ENCODE peak calls at places on chromosomes 3 and 15, in seven cellular contexts. One of them, this sample, is unnamed.

GRCh38 chr15:100215031-100215842 is 126.5 kb downstream of the ADAMTS17 start:
- DNase-seq in IMR-90: no peak
- DNase-seq in mesendoderm: no peak
- DNase-seq in neuronal stem cell: no peak
- DNase-seq in H1: no peak
- DNase-seq in H9: no peak
- DNase-seq in mesenchymal stem cell: no peak
- DNase-seq in this sample: no peak

GRCh38 chr15:29086001-29086400 is 183.6 kb downstream of the NSMCE3 start:
- DNase-seq in IMR-90: no peak
- DNase-seq in mesendoderm: no peak
- DNase-seq in neuronal stem cell: no peak
- DNase-seq in H1: no peak
- DNase-seq in H9: no peak
- DNase-seq in mesenchymal stem cell: no peak
- DNase-seq in this sample: no peak

GRCh38 chr3:64340636-64341240 is 115.5 kb upstream of the PRICKLE2 start:
- DNase-seq in IMR-90: peak; percentile 93
- DNase-seq in mesendoderm: peak; percentile 88
- DNase-seq in neuronal stem cell: no peak
- DNase-seq in H1: no peak
- DNase-seq in H9: no peak
- DNase-seq in mesenchymal stem cell: peak; percentile 95
- DNase-seq in this sample: peak; percentile 12

GRCh38 chr3:177451940-177452484 is 254.7 kb upstream of the TBL1XR1 start:
- DNase-seq in IMR-90: peak; percentile 72
- DNase-seq in mesendoderm: no peak
- DNase-seq in neuronal stem cell: no peak
- DNase-seq in H1: no peak
- DNase-seq in H9: no peak
- DNase-seq in mesenchymal stem cell: peak; percentile 88
- DNase-seq in this sample: peak; percentile 35

GRCh38 chr15:80286055-80286454 is 34.0 kb upstream of the CTXND1 start:
- DNase-seq in IMR-90: no peak
- DNase-seq in mesendoderm: no peak
- DNase-seq in neuronal stem cell: no peak
- DNase-seq in H1: no peak
- DNase-seq in H9: no peak
- DNase-seq in mesenchymal stem cell: no peak
- DNase-seq in this sample: no peak

GRCh38 chr3:78086150-78086549 is 1046.3 kb downstream of the ROBO2 start:
- DNase-seq in IMR-90: peak; percentile 31
- DNase-seq in mesendoderm: no peak
- DNase-seq in neuronal stem cell: no peak
- DNase-seq in H1: no peak
- DNase-seq in H9: no peak
- DNase-seq in mesenchymal stem cell: no peak
- DNase-seq in this sample: peak; percentile 2

GRCh38 chr3:32913790-32914446 is 37.5 kb upstream of the CCR4 start:
- DNase-seq in IMR-90: no peak
- DNase-seq in mesendoderm: no peak
- DNase-seq in neuronal stem cell: no peak
- DNase-seq in H1: no peak
- DNase-seq in H9: no peak
- DNase-seq in mesenchymal stem cell: no peak
- DNase-seq in this sample: peak; percentile 50

GRCh38 chr15:60392986-60393811 is 4.6 kb downstream of the ANXA2 start:
- DNase-seq in IMR-90: peak; percentile 98
- DNase-seq in mesendoderm: peak; percentile 75
- DNase-seq in neuronal stem cell: no peak
- DNase-seq in H1: no peak
- DNase-seq in H9: no peak
- DNase-seq in mesenchymal stem cell: peak; percentile 98
- DNase-seq in this sample: peak; percentile 84

GRCh38 chr3:151962371-151962770 is 88.9 kb downstream of the SUCNR1 start:
- DNase-seq in IMR-90: no peak
- DNase-seq in mesendoderm: no peak
- DNase-seq in neuronal stem cell: no peak
- DNase-seq in H1: no peak
- DNase-seq in H9: no peak
- DNase-seq in mesenchymal stem cell: no peak
- DNase-seq in this sample: no peak

GRCh38 chr15:23690450-23690852 is 3.3 kb upstream of the NDN start:
- DNase-seq in IMR-90: peak; percentile 61
- DNase-seq in mesendoderm: peak; percentile 35
- DNase-seq in neuronal stem cell: peak; percentile 62
- DNase-seq in H1: peak; percentile 45
- DNase-seq in H9: peak; percentile 61
- DNase-seq in mesenchymal stem cell: peak; percentile 61
- DNase-seq in this sample: no peak

GRCh38 chr15:88610756-88611231 is 10.3 kb upstream of the AEN start:
- DNase-seq in IMR-90: peak; percentile 13
- DNase-seq in mesendoderm: peak; percentile 86
- DNase-seq in neuronal stem cell: peak; percentile 74
- DNase-seq in H1: no peak
- DNase-seq in H9: peak; percentile 64
- DNase-seq in mesenchymal stem cell: peak; percentile 55
- DNase-seq in this sample: no peak

GRCh38 chr3:117278424-117279190 is 569.0 kb downstream of the TUSC7 start:
- DNase-seq in IMR-90: peak; percentile 33
- DNase-seq in mesendoderm: no peak
- DNase-seq in neuronal stem cell: no peak
- DNase-seq in H1: no peak
- DNase-seq in H9: no peak
- DNase-seq in mesenchymal stem cell: peak; percentile 9
- DNase-seq in this sample: no peak

GRCh38 chr15:67087507-67088172 is 22.2 kb downstream of the SMAD3 start:
- DNase-seq in IMR-90: no peak
- DNase-seq in mesendoderm: peak; percentile 80
- DNase-seq in neuronal stem cell: no peak
- DNase-seq in H1: no peak
- DNase-seq in H9: no peak
- DNase-seq in mesenchymal stem cell: no peak
- DNase-seq in this sample: no peak

GRCh38 chr15:67090297-67091072 is 25.1 kb downstream of the SMAD3 start:
- DNase-seq in IMR-90: no peak
- DNase-seq in mesendoderm: no peak
- DNase-seq in neuronal stem cell: no peak
- DNase-seq in H1: no peak
- DNase-seq in H9: no peak
- DNase-seq in mesenchymal stem cell: peak; percentile 58
- DNase-seq in this sample: no peak

GRCh38 chr15:67091073-67091965 is 25.9 kb downstream of the SMAD3 start:
- DNase-seq in IMR-90: peak; percentile 99
- DNase-seq in mesendoderm: no peak
- DNase-seq in neuronal stem cell: no peak
- DNase-seq in H1: no peak
- DNase-seq in H9: no peak
- DNase-seq in mesenchymal stem cell: peak; percentile 98
- DNase-seq in this sample: no peak

GRCh38 chr15:67091966-67092677 is 26.7 kb downstream of the SMAD3 start:
- DNase-seq in IMR-90: no peak
- DNase-seq in mesendoderm: peak; percentile 51
- DNase-seq in neuronal stem cell: no peak
- DNase-seq in H1: no peak
- DNase-seq in H9: no peak
- DNase-seq in mesenchymal stem cell: no peak
- DNase-seq in this sample: no peak

GRCh38 chr15:67089218-67090193 is 24.1 kb downstream of the SMAD3 start:
- DNase-seq in IMR-90: peak; percentile 80
- DNase-seq in mesendoderm: no peak
- DNase-seq in neuronal stem cell: no peak
- DNase-seq in H1: no peak
- DNase-seq in H9: no peak
- DNase-seq in mesenchymal stem cell: peak; percentile 78
- DNase-seq in this sample: no peak
- H2AK5ac ChIP-seq in IMR-90: peak overlapping the region; percentile 78
- H2AK5ac ChIP-seq in mesendoderm: peak overlapping the region; percentile 24
- H2AK5ac ChIP-seq in neuronal stem cell: no peak overlapping the region
- H2AK5ac ChIP-seq in H1: no peak overlapping the region
- H2AK5ac ChIP-seq in H9: no peak overlapping the region
- H2AK5ac ChIP-seq in mesenchymal stem cell: no peak overlapping the region
- H2AK5ac ChIP-seq in this sample: no peak overlapping the region

GRCh38 chr3:115357456-115357855 is 210.4 kb upstream of the ZBTB20 start:
- DNase-seq in IMR-90: no peak
- DNase-seq in mesendoderm: no peak
- DNase-seq in neuronal stem cell: no peak
- DNase-seq in H1: no peak
- DNase-seq in H9: no peak
- DNase-seq in mesenchymal stem cell: no peak
- DNase-seq in this sample: no peak
- H3K18ac ChIP-seq in IMR-90: no peak overlapping the region
- H3K18ac ChIP-seq in mesendoderm: no peak overlapping the region
- H3K18ac ChIP-seq in neuronal stem cell: no peak overlapping the region
- H3K18ac ChIP-seq in H1: no peak overlapping the region
- H3K18ac ChIP-seq in H9: no peak overlapping the region
- H3K18ac ChIP-seq in mesenchymal stem cell: no peak overlapping the region
- H3K18ac ChIP-seq in this sample: no peak overlapping the region

GRCh38 chr3:43348852-43349574 is 62.7 kb downstream of the SNRK start:
- DNase-seq in IMR-90: no peak
- DNase-seq in mesendoderm: no peak
- DNase-seq in neuronal stem cell: no peak
- DNase-seq in H1: no peak
- DNase-seq in H9: no peak
- DNase-seq in mesenchymal stem cell: no peak
- DNase-seq in this sample: no peak

GRCh38 chr3:43346990-43347749 is 60.8 kb downstream of the SNRK start:
- DNase-seq in IMR-90: peak; percentile 21
- DNase-seq in mesendoderm: no peak
- DNase-seq in neuronal stem cell: no peak
- DNase-seq in H1: no peak
- DNase-seq in H9: no peak
- DNase-seq in mesenchymal stem cell: peak; percentile 17
- DNase-seq in this sample: no peak

GRCh38 chr3:43345877-43346276 is 59.5 kb downstream of the SNRK start:
- DNase-seq in IMR-90: peak; percentile 69
- DNase-seq in mesendoderm: no peak
- DNase-seq in neuronal stem cell: no peak
- DNase-seq in H1: no peak
- DNase-seq in H9: no peak
- DNase-seq in mesenchymal stem cell: no peak
- DNase-seq in this sample: no peak

GRCh38 chr3:43349759-43350158 is 63.4 kb downstream of the SNRK start:
- DNase-seq in IMR-90: peak; percentile 54
- DNase-seq in mesendoderm: no peak
- DNase-seq in neuronal stem cell: no peak
- DNase-seq in H1: no peak
- DNase-seq in H9: no peak
- DNase-seq in mesenchymal stem cell: no peak
- DNase-seq in this sample: no peak

GRCh38 chr3:43347774-43348173 is 61.4 kb downstream of the SNRK start:
- DNase-seq in IMR-90: no peak
- DNase-seq in mesendoderm: no peak
- DNase-seq in neuronal stem cell: no peak
- DNase-seq in H1: no peak
- DNase-seq in H9: no peak
- DNase-seq in mesenchymal stem cell: no peak
- DNase-seq in this sample: no peak
- H3K4me2 ChIP-seq in IMR-90: no peak overlapping the region
- H3K4me2 ChIP-seq in mesendoderm: no peak overlapping the region
- H3K4me2 ChIP-seq in neuronal stem cell: no peak overlapping the region
- H3K4me2 ChIP-seq in H1: no peak overlapping the region
- H3K4me2 ChIP-seq in H9: no peak overlapping the region
- H3K4me2 ChIP-seq in mesenchymal stem cell: no peak overlapping the region
- H3K4me2 ChIP-seq in this sample: no peak overlapping the region

GRCh38 chr3:181723568-181724431 is 12.1 kb downstream of the SOX2 start:
- DNase-seq in IMR-90: no peak
- DNase-seq in mesendoderm: no peak
- DNase-seq in neuronal stem cell: no peak
- DNase-seq in H1: peak; percentile 62
- DNase-seq in H9: no peak
- DNase-seq in mesenchymal stem cell: no peak
- DNase-seq in this sample: no peak
- H2AK5ac ChIP-seq in IMR-90: no peak overlapping the region
- H2AK5ac ChIP-seq in mesendoderm: no peak overlapping the region
- H2AK5ac ChIP-seq in neuronal stem cell: peak overlapping the region; percentile 20
- H2AK5ac ChIP-seq in H1: peak overlapping the region; percentile 79
- H2AK5ac ChIP-seq in H9: no peak overlapping the region
- H2AK5ac ChIP-seq in mesenchymal stem cell: no peak overlapping the region
- H2AK5ac ChIP-seq in this sample: no peak overlapping the region

GRCh38 chr15:77674327-77674726 is 41.6 kb upstream of the LINGO1 start:
- DNase-seq in IMR-90: no peak
- DNase-seq in mesendoderm: no peak
- DNase-seq in neuronal stem cell: no peak
- DNase-seq in H1: no peak
- DNase-seq in H9: no peak
- DNase-seq in mesenchymal stem cell: no peak
- DNase-seq in this sample: no peak
- H3K18ac ChIP-seq in IMR-90: no peak overlapping the region
- H3K18ac ChIP-seq in mesendoderm: no peak overlapping the region
- H3K18ac ChIP-seq in neuronal stem cell: no peak overlapping the region
- H3K18ac ChIP-seq in H1: no peak overlapping the region
- H3K18ac ChIP-seq in H9: no peak overlapping the region
- H3K18ac ChIP-seq in mesenchymal stem cell: no peak overlapping the region
- H3K18ac ChIP-seq in this sample: no peak overlapping the region

This sample was measured in trophoblast cell.